ENCODE peak calls at places on chromosomes 13 and 19, in five cellular contexts. Y, T, E, O and D are unnamed samples.

GRCh38 chr19:27765397-27765796 is 1447.6 kb downstream of the UQCRFS1 start:
- DNase-seq in O (no peak), E (no peak), Y (no peak), T (no peak), D (no peak)

GRCh38 chr13:37277435-37278144 is 172.1 kb upstream of the CSNK1A1L start:
- DNase-seq in T (no peak), O (no peak), Y (no peak), E (peak; percentile 63), D (no peak)

GRCh38 chr19:29841209-29841558 is 29.4 kb downstream of the CCNE1 start:
- DNase-seq in Y (no peak), T (no peak), E (no peak), O (no peak), D (no peak)

GRCh38 chr19:8663920-8664670 is 33.7 kb downstream of the NFILZ start:
- DNase-seq in Y (no peak), T (no peak), E (no peak), O (no peak), D (no peak)

GRCh38 chr13:113527272-113527958 is 36.9 kb upstream of the DCUN1D2 start:
- DNase-seq in O (no peak), T (no peak), Y (no peak), E (no peak), D (no peak)

GRCh38 chr13:111034811-111035210 is 80.3 kb upstream of the ARHGEF7 start:
- DNase-seq in T (no peak), E (no peak), Y (no peak), O (no peak), D (no peak)

GRCh38 chr13:20192470-20193141 is at the start of gene GJB2:
- DNase-seq in Y (no peak), E (no peak), O (no peak), T (no peak), D (no peak)

GRCh38 chr19:4077800-4078683 is 11.3 kb upstream of the ZBTB7A start:
- DNase-seq in Y (no peak), E (peak; percentile 60), O (no peak), T (no peak), D (no peak)

GRCh38 chr19:12733369-12733896 is 1.1 kb downstream of the TRIR start:
- DNase-seq in O (no peak), Y (no peak), T (no peak), E (peak; percentile 55), D (no peak)

GRCh38 chr19:10766049-10766623 is 48.3 kb downstream of the DNM2 start:
- DNase-seq in O (no peak), E (no peak), T (no peak), Y (no peak), D (no peak)

GRCh38 chr19:37551123-37551993 is 43.2 kb downstream of the ZNF571 start:
- DNase-seq in O (no peak), Y (no peak), E (peak; percentile 84), T (no peak), D (no peak)

GRCh38 chr19:52189745-52190678 is at the start of gene PPP2R1A:
- DNase-seq in E (peak; percentile 100), T (peak; percentile 89), Y (peak; percentile 100), O (peak; percentile 100), D (peak; percentile 99)